ENCODE peak calls at places on chromosomes 3 and 15, in six cellular contexts. S, G, Y, M, W and Z are unnamed samples.

GRCh38 chr3:129602730-129603560 is 3.5 kb downstream of the PLXND1 start:
- DNase-seq in W (peak), Y (peak), M (peak), G (peak), S (peak), Z (peak)

GRCh38 chr3:185549111-185549510 is 3.3 kb downstream of the LIPH start:
- DNase-seq in S (no peak), G (peak), M (peak), W (no peak), Y (peak), Z (peak)

GRCh38 chr3:66912306-66912705 is 85.8 kb upstream of the KBTBD8 start:
- DNase-seq in G (no peak), W (no peak), M (no peak), S (no peak), Y (no peak), Z (no peak)

GRCh38 chr3:50226888-50227389 is 9.1 kb upstream of the GNAI2 start:
- DNase-seq in S (peak), G (peak), Y (no peak), W (peak), M (peak), Z (peak)

GRCh38 chr3:142273501-142273900 is 48.1 kb upstream of the GK5 start:
- DNase-seq in G (no peak), S (no peak), M (no peak), W (no peak), Y (no peak), Z (no peak)

GRCh38 chr15:41512512-41513281 is 930 bp downstream of the LTK start:
- DNase-seq in G (no peak), S (peak), W (peak), M (no peak), Y (no peak), Z (no peak)

GRCh38 chr3:100106094-100106493 is 8.2 kb downstream of the FILIP1L start:
- DNase-seq in S (no peak), M (no peak), W (no peak), Y (no peak), G (peak), Z (peak)

GRCh38 chr3:63662500-63662899 is 10.0 kb downstream of the SNTN start:
- DNase-seq in M (no peak), S (no peak), G (peak), W (peak), Y (no peak), Z (no peak)

GRCh38 chr3:58386966-58387365 is 46.7 kb downstream of the PDHB start:
- DNase-seq in W (peak), M (no peak), S (no peak), G (no peak), Y (no peak), Z (no peak)

GRCh38 chr15:62818691-62819090 is 223.9 kb upstream of the TPM1 start:
- DNase-seq in Y (no peak), M (no peak), G (no peak), S (no peak), W (no peak), Z (no peak)

GRCh38 chr3:152357587-152357986 is 88.9 kb downstream of the MBNL1 start:
- DNase-seq in S (no peak), G (no peak), Y (no peak), M (no peak), W (no peak), Z (no peak)

GRCh38 chr3:136818191-136818850 is 605 bp upstream of the SLC35G2 start:
- DNase-seq in Y (no peak), M (peak), S (peak), W (peak), G (peak), Z (peak)

GRCh38 chr15:87154771-87155170 is 1075.1 kb downstream of the AGBL1 start:
- DNase-seq in S (no peak), W (no peak), M (no peak), Y (no peak), G (peak), Z (peak)

GRCh38 chr3:184737063-184737462 is 25.2 kb upstream of the MAGEF1 start:
- DNase-seq in S (no peak), M (no peak), W (no peak), Y (no peak), G (no peak), Z (peak)

GRCh38 chr3:150348500-150348899 is 59.6 kb upstream of the TSC22D2 start:
- DNase-seq in M (no peak), W (peak), Y (peak), G (peak), S (no peak), Z (peak)

GRCh38 chr3:12446298-12446697 is 38.0 kb upstream of the TSEN2 start:
- DNase-seq in S (no peak), G (no peak), M (no peak), Y (no peak), W (no peak), Z (no peak)

GRCh38 chr3:132790806-132791205 is 68.6 kb upstream of the NPHP3 start:
- DNase-seq in G (no peak), W (no peak), S (no peak), Y (no peak), M (no peak), Z (no peak)

GRCh38 chr3:61141184-61141583 is 110.1 kb downstream of the FHIT start:
- DNase-seq in G (no peak), Y (no peak), W (no peak), M (no peak), S (no peak), Z (no peak)

GRCh38 chr3:63964287-63965073 is 52.3 kb upstream of the SCAANT1 start:
- DNase-seq in Y (no peak), G (no peak), S (peak), W (no peak), M (no peak), Z (no peak)

GRCh38 chr15:48170981-48171380 is 7.1 kb downstream of the MYEF2 start:
- DNase-seq in M (no peak), Y (no peak), S (no peak), W (no peak), G (no peak), Z (no peak)

GRCh38 chr3:135093121-135093520 is 298.1 kb downstream of the EPHB1 start:
- DNase-seq in Y (no peak), W (no peak), S (no peak), G (no peak), M (no peak), Z (no peak)

GRCh38 chr3:36166477-36166876 is 213.8 kb upstream of the STAC start:
- DNase-seq in Y (peak), M (no peak), W (no peak), G (peak), S (no peak), Z (peak)

GRCh38 chr3:30098656-30099454 is 507.5 kb upstream of the TGFBR2 start:
- DNase-seq in W (no peak), Y (no peak), G (peak), S (peak), M (no peak), Z (peak)

GRCh38 chr3:12656193-12656592 is 7.7 kb downstream of the RAF1 start:
- DNase-seq in S (no peak), W (no peak), M (no peak), G (peak), Y (no peak), Z (no peak)

GRCh38 chr3:126999383-126999782 is 16.5 kb downstream of the PLXNA1 start:
- DNase-seq in Y (no peak), S (no peak), M (no peak), W (no peak), G (no peak), Z (no peak)

GRCh38 chr15:66153549-66154415 is 99.8 kb downstream of the MEGF11 start:
- DNase-seq in S (no peak), Y (no peak), G (no peak), W (no peak), M (no peak), Z (no peak)

GRCh38 chr3:15876669-15877068 is 78.9 kb upstream of the ANKRD28 start:
- DNase-seq in S (no peak), G (no peak), W (no peak), Y (no peak), M (no peak), Z (no peak)

GRCh38 chr3:131322946-131323505 is 58.5 kb upstream of the NUDT16 start:
- DNase-seq in M (no peak), S (no peak), Y (no peak), W (no peak), G (no peak), Z (no peak)

GRCh38 chr15:70236306-70237103 is 138.8 kb upstream of the TLE3 start:
- DNase-seq in Y (no peak), M (no peak), S (no peak), G (peak), W (no peak), Z (peak)

GRCh38 chr15:50857763-50858162 is 50.7 kb upstream of the AP4E1 start:
- DNase-seq in M (no peak), W (no peak), G (no peak), S (no peak), Y (no peak), Z (no peak)

GRCh38 chr15:79609501-79609900 is 177.4 kb downstream of the MINAR1 start:
- DNase-seq in W (no peak), Y (no peak), M (no peak), S (no peak), G (no peak), Z (no peak)

GRCh38 chr3:53422954-53423708 is 71.3 kb upstream of the CACNA1D start:
- DNase-seq in Y (no peak), G (no peak), M (no peak), S (no peak), W (no peak), Z (no peak)

GRCh38 chr15:39666671-39667070 is 85.8 kb downstream of the THBS1 start:
- DNase-seq in S (no peak), M (no peak), Y (peak), G (no peak), W (no peak), Z (no peak)

GRCh38 chr3:28151608-28152228 is 89.7 kb upstream of the CMC1 start:
- DNase-seq in M (peak), W (no peak), S (no peak), Y (no peak), G (no peak), Z (no peak)

GRCh38 chr15:60184579-60184978 is 180.5 kb downstream of the FOXB1 start:
- DNase-seq in G (peak), Y (no peak), M (no peak), W (no peak), S (no peak), Z (peak)

GRCh38 chr3:193665370-193665989 is 72.5 kb downstream of the OPA1 start:
- DNase-seq in W (no peak), S (peak), M (no peak), G (peak), Y (peak), Z (peak)

GRCh38 chr15:62726461-62726860 is 316.1 kb upstream of the TPM1 start:
- DNase-seq in S (no peak), W (no peak), Y (no peak), G (no peak), M (no peak), Z (no peak)

GRCh38 chr3:146770881-146771280 is 165.7 kb upstream of the PLSCR5 start:
- DNase-seq in S (no peak), Y (no peak), G (no peak), W (no peak), M (no peak), Z (no peak)

GRCh38 chr3:136207741-136208140 is 11.6 kb upstream of the MSL2 start:
- DNase-seq in M (no peak), Y (no peak), G (no peak), W (no peak), S (no peak), Z (no peak)

DNA sequence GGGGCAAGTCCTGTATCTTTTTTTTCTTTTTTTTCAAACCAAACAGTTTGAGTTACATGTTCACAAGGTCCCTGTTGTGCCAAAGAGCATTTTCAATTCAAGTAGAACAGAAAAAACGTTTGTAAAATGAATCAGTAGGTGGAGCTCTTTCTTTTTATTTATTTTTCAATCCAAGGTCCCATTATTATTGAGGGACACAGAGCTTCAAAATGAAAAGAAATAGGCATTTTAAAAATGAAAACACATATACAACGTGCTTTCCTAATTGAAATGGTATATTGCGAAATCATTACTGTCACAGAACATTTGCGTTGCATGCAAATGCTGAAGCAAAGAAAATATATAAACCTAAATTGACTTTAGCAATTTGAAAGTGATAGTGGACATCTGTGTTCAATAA is 711.0 kb downstream of the MECOM start:
- DNase-seq in Y (peak), G (peak), M (no peak), S (peak), W (no peak), Z (peak)
- TF ChIP-seq CTCF in Y (peak), G (peak), M (no peak), S (no peak), W (no peak), Z (peak)

GRCh38 chr3:157865449-157865862 is 240.8 kb downstream of the SHOX2 start:
- DNase-seq in Y (no peak), G (peak), W (peak), S (peak), M (no peak), Z (peak)
- TF ChIP-seq CTCF in Y (peak), G (peak), W (peak), S (peak), M (no peak), Z (peak)

GRCh38 chr3:106824856-106825255 is 552.4 kb upstream of the CCDC54 start:
- DNase-seq in G (peak), Y (peak), M (no peak), W (no peak), S (peak), Z (peak)
- TF ChIP-seq CTCF in G (peak), Y (peak), M (peak), W (no peak), S (peak), Z (no peak)

GRCh38 chr15:58081446-58081845 is 15.9 kb upstream of the ALDH1A2 start:
- DNase-seq in G (no peak), Y (no peak), M (no peak), S (no peak), W (no peak), Z (no peak)

GRCh38 chr15:58078591-58078990 is 13.1 kb upstream of the ALDH1A2 start:
- DNase-seq in M (no peak), Y (no peak), G (no peak), W (no peak), S (no peak), Z (no peak)

GRCh38 chr15:58074452-58074851 is 8.9 kb upstream of the ALDH1A2 start:
- DNase-seq in S (no peak), G (no peak), M (no peak), Y (no peak), W (no peak), Z (no peak)

GRCh38 chr15:58080398-58080797 is 14.9 kb upstream of the ALDH1A2 start:
- DNase-seq in S (no peak), W (no peak), M (no peak), G (no peak), Y (no peak), Z (no peak)

GRCh38 chr15:58077427-58077826 is 11.9 kb upstream of the ALDH1A2 start:
- DNase-seq in M (no peak), W (no peak), Y (no peak), S (no peak), G (peak), Z (peak)
- TF ChIP-seq CTCF in M (no peak), W (no peak), Y (peak), S (no peak), G (peak), Z (peak)

DNA sequence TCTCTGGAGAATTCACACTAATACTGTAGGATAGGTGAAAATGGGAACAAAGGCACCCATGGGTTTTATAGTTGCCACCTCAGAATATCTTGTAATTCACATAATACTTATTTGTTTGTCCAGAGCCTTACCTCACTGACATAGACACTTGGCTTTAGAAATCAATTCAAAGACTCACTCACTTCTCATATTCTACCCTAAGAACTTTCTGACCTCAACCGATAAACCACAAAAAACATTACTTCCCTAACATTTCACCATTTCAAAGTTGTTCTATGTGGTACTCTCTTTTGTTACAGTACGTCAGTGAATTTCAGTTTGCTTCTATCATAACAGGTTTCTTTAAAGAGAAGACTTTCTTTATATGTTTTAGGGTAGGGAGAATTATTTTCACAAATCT is 359.3 kb downstream of the IGSF11 start:
- DNase-seq in W (no peak), Y (no peak), S (peak), M (no peak), G (no peak), Z (no peak)
- TF ChIP-seq CTCF in W (no peak), Y (no peak), S (no peak), M (no peak), G (no peak), Z (no peak)